ENCODE peak calls at places on chromosome 21, in five cellular contexts. P is CD8-positive, alpha-beta T cell; I is breast epithelium; J is mammary epithelial cell; U is naive thymus-derived CD4-positive, alpha-beta T cell. H is an unnamed sample.

GRCh38 chr21:36402339-36402738 is 17.1 kb downstream of the CHAF1B start:
- DNase-seq in P (no peak), I (no peak), U (no peak), J (no peak), H (no peak)

GRCh38 chr21:31873275-31873695 is 465 bp downstream of the HUNK start:
- DNase-seq in I (no peak), P (no peak), J (no peak), U (no peak), H (no peak)

GRCh38 chr21:19603011-19603593 is 1199.5 kb upstream of the TMPRSS15 start:
- DNase-seq in I (no peak), P (no peak), U (no peak), J (no peak), H (no peak)

GRCh38 chr21:44253832-44254700 is 7.6 kb downstream of the DNMT3L start:
- DNase-seq in U (no peak), J (no peak), I (no peak), P (no peak), H (no peak)

GRCh38 chr21:31630062-31630711 is 29.3 kb upstream of the SOD1 start:
- DNase-seq in I (peak; percentile 72), U (no peak), P (no peak), J (peak; percentile 98), H (no peak)

GRCh38 chr21:31236528-31236927 is 107.5 kb downstream of the TIAM1 start:
- DNase-seq in U (no peak), I (no peak), P (no peak), J (peak; percentile 75), H (no peak)

GRCh38 chr21:18411565-18411964 is 8.0 kb upstream of the TMPRSS15 start:
- DNase-seq in I (no peak), U (no peak), J (no peak), P (no peak), H (no peak)

GRCh38 chr21:21003701-21004100 is 5.5 kb downstream of the NCAM2 start:
- DNase-seq in I (no peak), U (no peak), P (no peak), J (no peak), H (no peak)

GRCh38 chr21:17903029-17903806 is 84.1 kb upstream of the C21orf91 start:
- DNase-seq in I (no peak), J (no peak), U (peak; percentile 56), P (no peak), H (no peak)

GRCh38 chr21:36695671-36696389 is 3.1 kb upstream of the SIM2 start:
- DNase-seq in P (no peak), J (no peak), U (no peak), I (no peak), H (no peak)

GRCh38 chr21:45629046-45629981 is 14.2 kb upstream of the PCBP3 start:
- DNase-seq in U (no peak), P (no peak), I (no peak), J (no peak), H (no peak)

GRCh38 chr21:30979054-30979453 is 59.2 kb downstream of the KRTAP19-8 start:
- DNase-seq in J (no peak), U (peak; percentile 11), I (no peak), P (no peak), H (no peak)

GRCh38 chr21:25313891-25314646 is 293.2 kb downstream of the MRPL39 start:
- DNase-seq in I (no peak), J (no peak), U (no peak), P (no peak), H (no peak)

GRCh38 chr21:25283720-25284119 is 323.6 kb downstream of the MRPL39 start:
- DNase-seq in J (no peak), I (no peak), U (no peak), P (no peak), H (no peak)

GRCh38 chr21:31198575-31198974 is 145.5 kb downstream of the TIAM1 start:
- DNase-seq in J (peak; percentile 38), P (no peak), U (peak; percentile 51), I (no peak), H (no peak)

GRCh38 chr21:45826733-45827692 is 154.6 kb upstream of the COL6A1 start:
- DNase-seq in I (no peak), P (no peak), J (no peak), U (peak; percentile 27), H (no peak)

GRCh38 chr21:43740497-43741156 is 21.7 kb downstream of the PDXK start:
- DNase-seq in U (no peak), P (no peak), J (no peak), I (peak; percentile 92), H (peak; percentile 49)

GRCh38 chr21:32184485-32184884 is 94.4 kb downstream of the MIS18A start:
- DNase-seq in U (no peak), I (no peak), P (no peak), J (no peak), H (no peak)

GRCh38 chr21:33388188-33388587 is 15.0 kb upstream of the IFNGR2 start:
- DNase-seq in I (no peak), J (no peak), U (no peak), P (no peak), H (no peak)

GRCh38 chr21:33384851-33385331 is 18.3 kb upstream of the IFNGR2 start:
- DNase-seq in J (no peak), P (peak; percentile 11), U (peak; percentile 77), I (no peak), H (no peak)

GRCh38 chr21:33380483-33380998 is 22.7 kb upstream of the IFNGR2 start:
- DNase-seq in I (peak; percentile 95), P (peak; percentile 73), J (peak; percentile 98), U (peak; percentile 71), H (peak; percentile 82)

GRCh38 chr21:33386222-33386784 is 16.9 kb upstream of the IFNGR2 start:
- DNase-seq in J (no peak), P (no peak), U (no peak), I (no peak), H (no peak)

GRCh38 chr21:33383056-33383888 is 19.9 kb upstream of the IFNGR2 start:
- DNase-seq in P (peak; percentile 56), J (peak; percentile 99), U (peak; percentile 34), I (peak; percentile 56), H (no peak)
- H3K4me3 ChIP-seq in P (peak overlapping the region; percentile 38), J (no peak overlapping the region), U (peak overlapping the region; percentile 57), I (peak overlapping the region; percentile 2), H (peak overlapping the region; percentile 19)

GRCh38 chr21:38297193-38297592 is 40.4 kb downstream of the KCNJ15 start:
- DNase-seq in I (no peak), P (no peak), U (no peak), J (peak; percentile 59), H (no peak)

GRCh38 chr21:38298833-38299232 is 42.0 kb downstream of the KCNJ15 start:
- DNase-seq in J (no peak), I (no peak), U (no peak), P (no peak), H (no peak)

GRCh38 chr21:38297871-38298270 is 41.1 kb downstream of the KCNJ15 start:
- DNase-seq in I (no peak), J (no peak), P (no peak), U (no peak), H (no peak)

GRCh38 chr21:38293765-38294164 is 37.0 kb downstream of the KCNJ15 start:
- DNase-seq in J (no peak), U (no peak), P (no peak), I (no peak), H (no peak)

GRCh38 chr21:38295997-38296764 is 39.4 kb downstream of the KCNJ15 start:
- DNase-seq in P (no peak), J (no peak), I (no peak), U (no peak), H (no peak)
- H3K4me3 ChIP-seq in P (no peak overlapping the region), J (no peak overlapping the region), I (no peak overlapping the region), U (no peak overlapping the region), H (no peak overlapping the region)

GRCh38 chr21:35038772-35039145 is 10.3 kb downstream of the RUNX1 start:
- DNase-seq in I (no peak), J (no peak), U (no peak), P (no peak), H (no peak)

GRCh38 chr21:35037384-35038105 is 11.6 kb downstream of the RUNX1 start:
- DNase-seq in I (no peak), P (no peak), J (no peak), U (peak; percentile 29), H (no peak)

GRCh38 chr21:35041122-35041521 is 8.0 kb downstream of the RUNX1 start:
- DNase-seq in J (no peak), I (no peak), U (no peak), P (no peak), H (no peak)

GRCh38 chr21:35036521-35037383 is 12.3 kb downstream of the RUNX1 start:
- DNase-seq in P (no peak), J (no peak), U (no peak), I (no peak), H (no peak)

DNA sequence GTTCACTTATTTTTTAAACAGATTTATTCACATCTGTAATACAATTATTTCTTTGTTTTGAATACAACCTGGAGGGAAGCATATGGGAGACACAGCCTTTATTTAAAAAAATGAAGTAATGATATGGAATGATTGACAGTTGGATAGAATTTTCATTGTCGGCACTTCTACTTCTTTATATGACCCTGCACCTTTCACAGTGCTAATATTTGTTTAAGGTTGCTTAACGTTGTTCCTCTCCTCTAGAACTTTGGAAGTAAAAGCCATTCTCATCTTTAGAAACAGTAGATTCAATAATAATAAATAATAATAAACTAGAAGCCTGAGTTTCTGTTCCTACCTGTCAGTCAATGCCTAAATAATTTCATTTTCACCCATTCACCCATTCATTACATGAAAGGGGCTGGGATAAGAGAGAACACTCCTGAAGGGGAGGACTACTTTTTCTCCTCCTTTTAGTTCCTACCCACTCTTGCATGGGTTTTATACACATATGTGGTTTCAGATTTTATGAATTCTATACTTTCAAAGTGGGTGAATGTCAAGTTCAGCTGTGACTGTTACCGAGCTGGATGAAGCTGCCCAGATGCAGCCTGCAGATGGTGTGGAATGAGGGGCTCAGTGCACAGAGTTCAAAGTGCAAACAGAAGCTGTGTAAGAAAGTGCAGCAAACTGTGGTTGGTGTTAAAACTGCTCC is 9.4 kb downstream of the RUNX1 start:
- DNase-seq in U (no peak), P (no peak), J (no peak), I (no peak), H (no peak)
- H3K4me3 ChIP-seq in U (no peak overlapping the region), P (no peak overlapping the region), J (no peak overlapping the region), I (no peak overlapping the region), H (no peak overlapping the region)

DNA sequence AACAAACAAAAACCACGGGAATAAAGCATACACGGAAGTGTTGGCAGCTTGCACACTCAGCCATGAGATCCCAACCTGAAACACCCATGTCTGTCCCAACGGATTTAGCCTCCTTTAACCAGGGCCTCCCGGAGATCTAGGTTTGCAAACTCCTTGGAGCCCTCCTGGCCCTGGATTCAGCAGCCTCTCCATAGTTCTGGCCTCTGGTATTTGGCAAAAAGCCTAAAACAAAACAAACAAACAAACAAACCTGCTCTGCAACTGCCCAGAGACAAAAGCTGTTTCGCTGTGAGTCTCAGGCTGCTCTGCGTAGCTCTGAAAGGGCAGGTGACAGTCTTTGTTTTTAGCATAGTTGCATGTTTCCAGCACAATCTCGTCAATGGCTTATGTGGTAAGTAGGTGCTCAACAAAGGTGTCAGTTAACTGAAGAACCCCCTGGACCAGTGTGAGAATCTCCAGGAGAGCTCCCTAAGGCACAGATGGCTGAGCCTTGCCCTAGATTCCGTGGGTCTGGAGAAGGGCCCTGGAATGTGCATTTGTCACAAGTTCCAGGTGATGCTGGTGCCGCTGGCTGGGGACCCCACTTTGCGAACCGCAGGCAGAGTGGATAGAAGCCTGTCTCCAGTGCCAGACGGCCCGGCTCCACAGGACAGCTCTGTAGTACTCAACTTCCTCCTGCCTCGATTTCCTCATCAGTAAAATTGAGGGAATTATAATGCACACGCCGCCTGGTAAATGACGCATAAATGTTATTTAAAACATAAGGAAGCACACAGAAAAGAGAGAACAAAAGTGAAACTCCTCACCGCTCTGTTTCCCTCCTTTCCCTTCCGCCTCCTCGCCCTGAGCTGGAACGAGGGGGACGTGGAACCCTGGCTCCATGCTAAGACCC is 86.2 kb downstream of the RIPK4 start:
- DNase-seq in P (no peak), J (no peak), I (no peak), U (no peak), H (no peak)
- H3K4me3 ChIP-seq in P (no peak overlapping the region), J (no peak overlapping the region), I (no peak overlapping the region), U (no peak overlapping the region), H (no peak overlapping the region)